ENCODE peak calls at places on chromosomes 11 and 22, in four cellular contexts. T, F, K and C are unnamed samples.
A peak's percentile ranks its signal among the peaks of the same experiment; 100 is the strongest.

GRCh38 chr11:76835030-76835429 is 25.7 kb upstream of the ACER3 start:
- DNase-seq in T (no peak), K (no peak), F (no peak), C (no peak)

GRCh38 chr11:112453601-112454577 is 193.2 kb upstream of the PLET1 start:
- DNase-seq in F (no peak), K (peak; percentile 49), T (peak; percentile 52), C (no peak)

GRCh38 chr11:125287467-125288232 is 123.1 kb downstream of the PKNOX2 start:
- DNase-seq in T (no peak), K (no peak), F (no peak), C (no peak)

GRCh38 chr22:39148727-39149535 is 3.5 kb downstream of the CBX7 start:
- DNase-seq in F (no peak), T (peak; percentile 73), K (peak; percentile 70), C (peak; percentile 80)

GRCh38 chr11:18455686-18456372 is at the start of gene LDHAL6A:
- DNase-seq in K (no peak), T (no peak), F (no peak), C (no peak)

GRCh38 chr11:68461284-68461861 is 821 bp downstream of the PPP6R3 start:
- DNase-seq in T (no peak), F (no peak), K (peak; percentile 55), C (no peak)

GRCh38 chr22:47561115-47561675 is 798.7 kb downstream of the TBC1D22A start:
- DNase-seq in T (no peak), K (no peak), F (no peak), C (no peak)

GRCh38 chr22:46673677-46674236 is 53.6 kb downstream of the GRAMD4 start:
- DNase-seq in T (no peak), F (no peak), K (peak; percentile 48), C (no peak)

GRCh38 chr11:81887671-81888070 is 846.0 kb downstream of the FAM181B start:
- DNase-seq in K (no peak), F (no peak), T (no peak), C (no peak)

GRCh38 chr22:27597703-27598444 is 203.7 kb downstream of the MN1 start:
- DNase-seq in T (no peak), K (no peak), F (no peak), C (no peak)

GRCh38 chr11:62879554-62879953 is 1.1 kb upstream of the SLC3A2 start:
- DNase-seq in K (no peak), T (no peak), F (peak; percentile 27), C (peak; percentile 64)

GRCh38 chr11:23988381-23989006 is 508.4 kb upstream of the LUZP2 start:
- DNase-seq in T (no peak), F (no peak), K (no peak), C (no peak)

GRCh38 chr22:29925402-29925801 is 42.4 kb downstream of the MTMR3 start:
- DNase-seq in F (no peak), T (no peak), K (no peak), C (no peak)

GRCh38 chr11:77752518-77752917 is 68.0 kb downstream of the RSF1 start:
- DNase-seq in F (no peak), T (no peak), K (no peak), C (no peak)

GRCh38 chr11:78419327-78419726 is 1.7 kb upstream of the GAB2 start:
- DNase-seq in K (no peak), T (peak; percentile 84), F (no peak), C (peak; percentile 72)

GRCh38 chr11:121564948-121565684 is 112.3 kb upstream of the SORL1-AS1 start:
- DNase-seq in K (no peak), T (no peak), F (no peak), C (no peak)

GRCh38 chr22:46088541-46089311 is 61.6 kb upstream of the PPARA start:
- DNase-seq in F (no peak), T (peak; percentile 87), K (no peak), C (peak; percentile 21)

GRCh38 chr11:87926250-87926970 is 248.8 kb downstream of the RAB38 start:
- DNase-seq in T (no peak), F (no peak), K (no peak), C (no peak)

GRCh38 chr11:120184946-120185677 is 25.7 kb upstream of the OAF start:
- DNase-seq in T (no peak), K (no peak), F (no peak), C (peak; percentile 85)

GRCh38 chr11:67504023-67504949 is 877 bp downstream of the PITPNM1 start:
- DNase-seq in F (no peak), T (peak; percentile 64), K (peak; percentile 43), C (no peak)

GRCh38 chr11:19326499-19326898 is 85.8 kb upstream of the E2F8 start:
- DNase-seq in T (no peak), K (no peak), F (no peak), C (no peak)

GRCh38 chr22:47192651-47193437 is 430.4 kb downstream of the TBC1D22A start:
- DNase-seq in K (no peak), F (no peak), T (peak; percentile 32), C (no peak)

GRCh38 chr11:61507962-61508824 is at the start of gene LRRC10B:
- DNase-seq in K (peak; percentile 18), F (no peak), T (no peak), C (no peak)

GRCh38 chr11:8234910-8235309 is 28.8 kb downstream of the LMO1 start:
- DNase-seq in K (no peak), F (no peak), T (no peak), C (no peak)

GRCh38 chr11:65540290-65541092 is 15.6 kb downstream of the SCYL1 start:
- DNase-seq in F (peak; percentile 54), T (peak; percentile 93), K (peak; percentile 92), C (peak; percentile 87)

GRCh38 chr11:69383372-69383771 is 89.4 kb downstream of the MYEOV start:
- DNase-seq in F (no peak), T (no peak), K (no peak), C (peak; percentile 8)

GRCh38 chr11:3002871-3003270 is 10.7 kb upstream of the NAP1L4 start:
- DNase-seq in T (no peak), F (no peak), K (no peak), C (no peak)

GRCh38 chr11:110481523-110481922 is 51.8 kb downstream of the FDX1 start:
- DNase-seq in K (no peak), T (no peak), F (no peak), C (no peak)

GRCh38 chr11:110479445-110480101 is 49.8 kb downstream of the FDX1 start:
- DNase-seq in K (no peak), T (no peak), F (no peak), C (peak; percentile 13)

GRCh38 chr11:110474578-110474977 is 44.8 kb downstream of the FDX1 start:
- DNase-seq in F (no peak), T (no peak), K (no peak), C (no peak)

GRCh38 chr11:110479070-110479444 is 49.3 kb downstream of the FDX1 start:
- DNase-seq in K (no peak), F (no peak), T (no peak), C (no peak)

GRCh38 chr11:110478410-110478809 is 48.7 kb downstream of the FDX1 start:
- DNase-seq in F (no peak), T (no peak), K (no peak), C (no peak)
- H3K27ac ChIP-seq in F (peak overlapping the region; percentile 62), T (no peak overlapping the region), K (no peak overlapping the region), C (peak overlapping the region; percentile 58)

GRCh38 chr11:102912482-102912830 is 37.7 kb upstream of the MMP12 start:
- DNase-seq in K (no peak), T (no peak), F (no peak), C (no peak)
- H3K27ac ChIP-seq in K (no peak overlapping the region), T (no peak overlapping the region), F (no peak overlapping the region), C (no peak overlapping the region)

DNA sequence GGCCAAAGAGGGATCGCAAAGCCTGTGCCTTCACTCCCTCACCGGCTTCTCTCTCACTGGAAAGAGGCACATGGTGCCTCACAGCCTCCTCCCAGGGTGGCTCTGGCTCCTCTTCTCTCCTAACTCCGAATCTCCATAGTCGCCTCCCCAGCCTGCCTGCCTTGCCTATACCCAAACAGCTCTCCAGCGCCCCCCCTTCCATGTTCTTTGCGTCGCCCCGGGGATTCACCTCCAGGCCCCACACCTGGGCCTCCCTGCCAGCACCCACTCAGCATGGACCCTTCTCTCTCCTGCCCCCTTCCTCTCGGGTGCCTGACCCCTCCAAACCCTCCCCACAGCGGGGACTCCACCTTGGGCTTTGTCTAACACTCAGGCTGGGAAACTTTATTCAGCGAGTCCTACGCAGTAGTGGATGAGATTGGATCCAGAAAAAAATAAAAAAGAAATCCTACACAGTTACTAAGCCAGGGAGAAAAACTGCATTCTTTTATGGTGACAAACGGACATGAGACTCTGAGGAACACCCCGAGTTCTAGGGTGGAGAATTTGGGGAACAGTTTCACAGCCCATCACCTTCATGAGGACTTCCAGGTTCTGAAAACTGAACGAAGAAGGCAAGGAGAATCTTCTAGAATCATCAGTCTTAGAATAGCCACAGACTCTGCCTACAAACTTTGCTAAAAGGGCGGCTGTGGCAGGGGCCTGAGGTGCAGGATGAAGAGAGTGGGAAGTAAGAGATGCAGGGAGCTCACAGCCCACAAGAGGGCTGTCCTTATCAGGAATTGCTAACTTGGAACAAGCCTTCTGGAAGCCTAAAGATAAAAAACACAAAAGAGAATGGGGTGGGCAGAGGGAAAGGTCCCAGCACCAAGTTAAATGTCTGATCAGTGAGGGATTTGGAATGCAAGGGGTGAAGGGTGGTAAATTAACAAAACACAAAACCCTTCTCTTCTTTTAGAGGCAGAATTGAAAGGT is 5.3 kb downstream of the PPM1F start:
- DNase-seq in F (no peak), K (no peak), T (no peak), C (no peak)
- H3K27ac ChIP-seq in F (no peak overlapping the region), K (no peak overlapping the region), T (peak overlapping the region; percentile 86), C (peak overlapping the region; percentile 68)

DNA sequence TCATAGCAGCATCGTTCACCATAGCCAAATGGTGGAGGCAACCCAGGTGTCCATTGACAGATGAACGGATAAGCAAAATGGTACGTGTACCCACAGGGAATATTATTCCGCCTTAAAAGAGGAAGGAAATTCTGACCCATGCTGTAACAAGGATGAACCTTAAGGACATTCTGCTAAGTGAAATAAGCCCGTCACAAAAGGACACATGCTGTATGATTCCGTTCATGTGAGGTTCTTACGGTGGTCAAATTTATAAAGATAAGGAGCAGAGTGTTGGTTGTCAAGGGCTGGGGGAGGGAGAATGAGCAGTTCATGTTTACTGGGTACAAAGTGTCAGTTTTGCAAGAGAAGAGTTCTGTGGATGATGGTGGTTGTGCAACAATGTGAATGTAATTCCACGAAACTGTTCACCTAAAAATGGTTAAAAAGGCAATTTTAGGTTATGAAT is 26.3 kb downstream of the APOL1 start:
- DNase-seq in F (no peak), K (no peak), T (peak; percentile 8), C (no peak)
- H3K27ac ChIP-seq in F (no peak overlapping the region), K (no peak overlapping the region), T (no peak overlapping the region), C (no peak overlapping the region)

GRCh38 chr11:14541180-14541579 is 21.0 kb upstream of the PSMA1 start:
- DNase-seq in T (no peak), K (no peak), F (no peak), C (no peak)
- H3K27ac ChIP-seq in T (peak overlapping the region; percentile 83), K (no peak overlapping the region), F (no peak overlapping the region), C (peak overlapping the region; percentile 27)